ENCODE peak calls at places on chromosomes 11 and 22, in six cellular contexts. I is NCI-H146, N is left ventricle myocardium superior, V is anterior cingulate cortex, R is foreskin keratinocyte, C is GM18507. D is an unnamed sample.

GRCh38 chr11:3104961-3105790 is 48.0 kb upstream of the CARS1 start:
- DNase-seq in I (no peak), N (no peak), V (no peak), R (no peak), C (no peak), D (peak)

GRCh38 chr11:71459076-71459766 is 6.2 kb downstream of the NADSYN1 start:
- DNase-seq in I (no peak), N (no peak), V (no peak), R (no peak), C (no peak), D (peak)

GRCh38 chr11:132858203-132858602 is 674.1 kb downstream of the OPCML start:
- DNase-seq in I (no peak), N (no peak), V (no peak), R (no peak), C (no peak), D (no peak)

GRCh38 chr11:34234086-34234740 is 123.6 kb downstream of the ABTB2 start:
- DNase-seq in I (no peak), N (no peak), V (no peak), R (peak), C (no peak), D (no peak)

GRCh38 chr22:45101828-45102227 is 61.9 kb upstream of the NUP50 start:
- DNase-seq in I (peak), N (peak), V (peak), R (no peak), C (peak), D (peak)

GRCh38 chr11:6156628-6157367 is 13.3 kb downstream of the OR52B2 start:
- DNase-seq in I (no peak), N (no peak), V (no peak), R (no peak), C (no peak), D (no peak)

GRCh38 chr11:57491371-57492061 is 24.0 kb downstream of the SLC43A1 start:
- DNase-seq in I (no peak), N (peak), V (no peak), R (no peak), C (no peak), D (peak)

GRCh38 chr11:18523079-18523478 is 3.7 kb downstream of the TSG101 start:
- DNase-seq in I (no peak), N (no peak), V (no peak), R (no peak), C (no peak), D (no peak)

GRCh38 chr22:38239101-38239761 is 33.6 kb downstream of the TMEM184B start:
- DNase-seq in I (no peak), N (no peak), V (peak), R (peak), C (no peak), D (no peak)

GRCh38 chr22:38314140-38314991 is 2.9 kb downstream of the CSNK1E start:
- DNase-seq in I (no peak), N (no peak), V (no peak), R (no peak), C (no peak), D (no peak)

GRCh38 chr22:24727218-24727851 is 47.2 kb downstream of the PIWIL3 start:
- DNase-seq in I (peak), N (no peak), V (no peak), R (peak), C (no peak), D (no peak)

GRCh38 chr11:79122759-79123158 is 318.1 kb downstream of the TENM4 start:
- DNase-seq in I (no peak), N (no peak), V (no peak), R (no peak), C (no peak), D (no peak)

GRCh38 chr11:109865558-109866186 is 227.5 kb upstream of the ZC3H12C start:
- DNase-seq in I (peak), N (no peak), V (peak), R (no peak), C (no peak), D (no peak)

GRCh38 chr22:32281092-32281491 is 25.9 kb upstream of the SLC5A4 start:
- DNase-seq in I (no peak), N (no peak), V (peak), R (peak), C (no peak), D (no peak)

GRCh38 chr11:128235958-128236357 is 351.4 kb downstream of the ETS1 start:
- DNase-seq in I (peak), N (peak), V (no peak), R (no peak), C (no peak), D (no peak)

GRCh38 chr11:112963368-112963955 is 2.2 kb downstream of the NCAM1 start:
- DNase-seq in I (peak), N (no peak), V (no peak), R (no peak), C (no peak), D (no peak)

GRCh38 chr11:1781593-1781975 is 17.9 kb upstream of the CTSD start:
- DNase-seq in I (no peak), N (no peak), V (no peak), R (no peak), C (no peak), D (no peak)

GRCh38 chr11:65375012-65375411 is 7.4 kb downstream of the SLC25A45 start:
- DNase-seq in I (no peak), N (no peak), V (no peak), R (no peak), C (no peak), D (no peak)

GRCh38 chr11:69718147-69718546 is 14.3 kb upstream of the FGF19 start:
- DNase-seq in I (peak), N (peak), V (no peak), R (no peak), C (peak), D (peak)

GRCh38 chr11:83836883-83837654 is 550.9 kb upstream of the CCDC90B start:
- DNase-seq in I (peak), N (no peak), V (peak), R (no peak), C (no peak), D (no peak)

GRCh38 chr22:33108037-33108436 is 49.9 kb upstream of the SYN3 start:
- DNase-seq in I (no peak), N (no peak), V (no peak), R (no peak), C (no peak), D (no peak)

GRCh38 chr22:41563051-41563711 is 2.4 kb downstream of the CSDC2 start:
- DNase-seq in I (no peak), N (peak), V (no peak), R (no peak), C (no peak), D (no peak)

GRCh38 chr11:76408171-76408965 is 27.2 kb downstream of the GVQW3 start:
- DNase-seq in I (peak), N (no peak), V (no peak), R (no peak), C (no peak), D (no peak)

GRCh38 chr22:32622004-32622761 is 147.6 kb downstream of the FBXO7 start:
- DNase-seq in I (no peak), N (peak), V (no peak), R (no peak), C (no peak), D (peak)

GRCh38 chr22:38756631-38757463 is 1.0 kb upstream of the SUN2 start:
- DNase-seq in I (no peak), N (no peak), V (no peak), R (no peak), C (no peak), D (no peak)

GRCh38 chr22:44850946-44851345 is 98.6 kb downstream of the ARHGAP8 start:
- DNase-seq in I (no peak), N (no peak), V (no peak), R (no peak), C (no peak), D (no peak)

GRCh38 chr11:73854680-73855079 is 22.0 kb downstream of the COA4 start:
- DNase-seq in I (no peak), N (no peak), V (no peak), R (peak), C (no peak), D (no peak)

GRCh38 chr22:46436595-46437163 is 100.7 kb downstream of the CELSR1 start:
- DNase-seq in I (no peak), N (no peak), V (no peak), R (peak), C (no peak), D (no peak)